ENCODE peak calls at places on chromosomes 1 and 21, in four cellular contexts. I is caudate nucleus, C is WTC11, M is suprapubic skin. E is an unnamed sample.

GRCh38 chr21:45365608-45366241 is 39.2 kb upstream of the COL18A1 start:
- DNase-seq in I (no peak), C (peak), M (no peak), E (no peak)

GRCh38 chr21:45420623-45421041 is 15.7 kb downstream of the COL18A1 start:
- DNase-seq in I (no peak), C (no peak), M (no peak), E (no peak)

GRCh38 chr1:166511754-166512153 is 327.5 kb upstream of the POGK start:
- DNase-seq in I (no peak), C (no peak), M (no peak), E (no peak)

GRCh38 chr1:59703226-59703917 is 111.4 kb upstream of the HOOK1 start:
- DNase-seq in I (no peak), C (no peak), M (no peak), E (no peak)

GRCh38 chr1:235995511-235995910 is 69.4 kb downstream of the NID1 start:
- DNase-seq in I (no peak), C (no peak), M (no peak), E (no peak)

GRCh38 chr1:29592261-29592615 is 355.9 kb downstream of the PTPRU start:
- DNase-seq in I (no peak), C (no peak), M (no peak), E (no peak)

GRCh38 chr1:63322248-63322943 is at the start of gene FOXD3:
- DNase-seq in I (no peak), C (peak), M (no peak), E (peak)

GRCh38 chr1:27395441-27396195 is 3.2 kb downstream of the GPR3 start:
- DNase-seq in I (peak), C (peak), M (no peak), E (peak)

GRCh38 chr1:51666463-51666862 is 49.6 kb downstream of the OSBPL9 start:
- DNase-seq in I (no peak), C (no peak), M (no peak), E (no peak)

GRCh38 chr1:39268906-39269305 is 64.4 kb downstream of the MACF1 start:
- DNase-seq in I (peak), C (peak), M (no peak), E (no peak)

GRCh38 chr1:235060607-235061470 is 67.8 kb downstream of the TOMM20 start:
- DNase-seq in I (no peak), C (peak), M (no peak), E (no peak)

GRCh38 chr21:26449161-26449560 is 123.9 kb downstream of the CYYR1 start:
- DNase-seq in I (no peak), C (no peak), M (no peak), E (no peak)

GRCh38 chr1:164949758-164950452 is 390.9 kb downstream of the PBX1 start:
- DNase-seq in I (no peak), C (no peak), M (no peak), E (no peak)

GRCh38 chr1:152495066-152495675 is 15.4 kb upstream of the LCE5A start:
- DNase-seq in I (no peak), C (no peak), M (no peak), E (no peak)

GRCh38 chr1:111758373-111758772 is 2.7 kb downstream of the DDX20 start:
- DNase-seq in I (no peak), C (no peak), M (no peak), E (no peak)

GRCh38 chr1:29811727-29812396 is 575.5 kb downstream of the PTPRU start:
- DNase-seq in I (no peak), C (no peak), M (no peak), E (no peak)

GRCh38 chr1:172378109-172378755 is 42.3 kb upstream of the C1orf105 start:
- DNase-seq in I (no peak), C (no peak), M (no peak), E (no peak)

GRCh38 chr1:85849660-85850059 is 141.4 kb upstream of the ZNHIT6 start:
- DNase-seq in I (no peak), C (no peak), M (no peak), E (no peak)

GRCh38 chr1:4108341-4108740 is 208.3 kb upstream of the C1orf174 start:
- DNase-seq in I (no peak), C (no peak), M (peak), E (no peak)

GRCh38 chr1:49864597-49864996 is 159.2 kb downstream of the AGBL4 start:
- DNase-seq in I (no peak), C (no peak), M (no peak), E (no peak)

GRCh38 chr1:180922637-180923023 is 9.9 kb downstream of the KIAA1614 start:
- DNase-seq in I (no peak), C (no peak), M (no peak), E (no peak)

GRCh38 chr1:53557830-53558784 is 98.9 kb downstream of the DMRTB1 start:
- DNase-seq in I (no peak), C (peak), M (peak), E (peak)

GRCh38 chr1:223230161-223230881 is 87.3 kb upstream of the TLR5 start:
- DNase-seq in I (no peak), C (no peak), M (no peak), E (no peak)

GRCh38 chr1:34842952-34843371 is 16.6 kb downstream of the SMIM12 start:
- DNase-seq in I (no peak), C (no peak), M (peak), E (no peak)

GRCh38 chr1:200410566-200410878 is 686 bp upstream of the ZNF281 start:
- DNase-seq in I (no peak), C (no peak), M (no peak), E (no peak)

GRCh38 chr1:230112782-230113181 is 45.7 kb downstream of the GALNT2 start:
- DNase-seq in I (no peak), C (no peak), M (no peak), E (no peak)

GRCh38 chr1:29166291-29166878 is 15.3 kb downstream of the SRSF4 start:
- DNase-seq in I (no peak), C (no peak), M (no peak), E (no peak)

GRCh38 chr1:121522061-121522759 is 337.4 kb downstream of the SRGAP2C start:
- DNase-seq in I (no peak), C (no peak), M (no peak), E (no peak)

GRCh38 chr1:2544093-2544874 is 11.9 kb upstream of the TNFRSF14 start:
- DNase-seq in I (peak), C (no peak), M (no peak), E (no peak)

GRCh38 chr1:183881387-183882084 is 76.6 kb downstream of the RGL1 start:
- DNase-seq in I (peak), C (peak), M (no peak), E (no peak)

GRCh38 chr1:202561726-202562442 is 148.4 kb downstream of the SYT2 start:
- DNase-seq in I (no peak), C (no peak), M (no peak), E (no peak)

E was measured in activated B cell treated with CpG ODN at 0.5 μM for 24 hours.